ENCODE peak calls at places on chromosome 19, in five cellular contexts. J is psoas muscle, F is spleen, E is cardiac muscle cell, B is small intestine. U is an unnamed sample.

GRCh38 chr19:43554317-43554895 is 20.9 kb downstream of the XRCC1 start:
- DNase-seq in J (no peak), F (peak; percentile 56), E (no peak), B (no peak), U (no peak)

GRCh38 chr19:21749090-21749489 is 18.3 kb downstream of the ZNF100 start:
- DNase-seq in E (no peak), J (no peak), B (no peak), F (no peak), U (no peak)

GRCh38 chr19:31589109-31589508 is 239.9 kb upstream of the TSHZ3 start:
- DNase-seq in J (no peak), F (no peak), E (no peak), B (no peak), U (no peak)

GRCh38 chr19:58352760-58353671 is at the start of gene A1BG:
- DNase-seq in E (no peak), F (no peak), B (no peak), J (no peak), U (no peak)

GRCh38 chr19:10928563-10929401 is at the start of the genes TIMM29 and YIPF2:
- DNase-seq in E (peak; percentile 98), J (peak; percentile 98), F (peak; percentile 96), B (peak; percentile 100), U (peak; percentile 99)

GRCh38 chr19:38182536-38183210 is 41.3 kb downstream of the DPF1 start:
- DNase-seq in J (no peak), E (no peak), F (no peak), B (no peak), U (no peak)

GRCh38 chr19:56751078-56751489 is 79.5 kb upstream of the ZNF835 start:
- DNase-seq in J (no peak), F (no peak), B (no peak), E (no peak), U (peak; percentile 46)

GRCh38 chr19:45693168-45693788 is 812 bp downstream of the QPCTL start:
- DNase-seq in B (peak; percentile 73), J (peak; percentile 89), E (peak; percentile 89), F (peak; percentile 92), U (peak; percentile 84)

GRCh38 chr19:4130635-4131438 is 6.9 kb upstream of the MAP2K2 start:
- DNase-seq in B (peak; percentile 99), E (no peak), J (no peak), F (no peak), U (peak; percentile 82)

GRCh38 chr19:19109601-19110000 is 28.7 kb downstream of the TMEM161A start:
- DNase-seq in J (no peak), F (no peak), E (no peak), B (no peak), U (no peak)

GRCh38 chr19:10686193-10686592 is 15.0 kb upstream of the QTRT1 start:
- DNase-seq in J (no peak), E (no peak), B (no peak), F (no peak), U (no peak)

GRCh38 chr19:58181902-58182576 is 822 bp upstream of the ZNF274 start:
- DNase-seq in F (peak; percentile 81), E (peak; percentile 55), B (peak; percentile 46), J (peak; percentile 65), U (peak; percentile 84)

GRCh38 chr19:7969560-7969949 is 26.1 kb upstream of the TIMM44 start:
- DNase-seq in F (no peak), J (peak; percentile 14), B (no peak), E (no peak), U (no peak)

GRCh38 chr19:7968796-7969559 is 25.5 kb upstream of the TIMM44 start:
- DNase-seq in E (no peak), B (no peak), J (peak; percentile 39), F (no peak), U (no peak)

GRCh38 chr19:7965921-7966665 is 22.6 kb upstream of the TIMM44 start:
- DNase-seq in E (no peak), B (no peak), F (no peak), J (no peak), U (no peak)

GRCh38 chr19:7970716-7971448 is 27.4 kb upstream of the TIMM44 start:
- DNase-seq in E (peak; percentile 71), F (peak; percentile 57), J (peak; percentile 65), B (peak; percentile 46), U (peak; percentile 48)

DNA sequence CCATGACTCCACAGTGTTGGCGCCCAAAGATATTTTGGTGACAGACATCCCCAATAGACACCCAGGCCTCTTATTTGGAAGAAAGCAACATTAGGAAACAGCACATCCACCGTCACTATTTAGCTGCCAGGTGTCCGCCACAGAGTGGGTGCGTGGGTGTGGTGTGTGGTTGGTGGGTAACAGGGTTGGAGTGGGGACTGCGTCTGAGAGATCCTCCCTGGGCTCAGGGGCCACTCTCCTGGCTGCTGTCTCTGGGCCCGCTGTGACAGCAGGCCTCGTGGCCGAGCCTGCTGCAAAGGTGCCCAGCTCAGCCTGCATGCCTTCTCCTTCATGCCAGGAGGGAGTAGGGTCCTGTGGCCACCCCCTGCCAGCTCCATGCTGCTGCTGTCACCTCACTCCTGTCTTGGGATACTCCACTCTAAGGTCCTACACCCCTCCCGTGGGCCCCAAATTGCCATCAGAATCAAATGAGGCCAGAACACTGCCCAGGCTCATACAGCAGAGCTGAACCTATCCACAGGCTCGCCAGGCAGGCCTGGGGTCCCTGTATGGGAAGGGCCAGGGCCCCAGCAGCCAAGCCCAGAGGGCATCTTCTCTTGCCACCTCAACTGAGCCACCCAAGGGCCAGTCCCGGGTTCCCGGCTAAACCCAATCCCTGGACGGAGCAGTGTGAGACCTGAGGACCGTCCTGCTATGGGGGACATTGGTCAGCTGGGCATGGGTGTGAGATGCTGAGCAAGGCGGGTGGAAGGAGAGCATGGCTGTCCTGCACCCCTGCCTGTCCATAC is 24.7 kb upstream of the TIMM44 start:
- DNase-seq in B (no peak), F (no peak), J (peak; percentile 41), E (no peak), U (no peak)
- H3K27ac ChIP-seq in B (no peak overlapping the region), F (no peak overlapping the region), J (no peak overlapping the region), E (no peak overlapping the region), U (no peak overlapping the region)

GRCh38 chr19:49149652-49150105 is 5.5 kb downstream of the HRC start:
- DNase-seq in F (no peak), E (peak; percentile 82), J (peak; percentile 87), B (peak; percentile 63), U (peak; percentile 83)
- H3K27ac ChIP-seq in F (peak overlapping the region; percentile 76), E (peak overlapping the region; percentile 72), J (peak overlapping the region; percentile 99), B (peak overlapping the region; percentile 95), U (peak overlapping the region; percentile 74)

GRCh38 chr19:5914946-5915781 is 1.1 kb downstream of the CAPS start:
- DNase-seq in B (no peak), J (no peak), E (peak; percentile 49), F (no peak), U (no peak)
- H3K27ac ChIP-seq in B (no peak overlapping the region), J (no peak overlapping the region), E (peak overlapping the region; percentile 75), F (no peak overlapping the region), U (no peak overlapping the region)

GRCh38 chr19:2208975-2209374 is 27.2 kb downstream of the PLEKHJ1 start:
- DNase-seq in F (no peak), J (no peak), E (no peak), B (no peak), U (no peak)
- H3K27ac ChIP-seq in F (peak overlapping the region; percentile 21), J (no peak overlapping the region), E (peak overlapping the region; percentile 43), B (no peak overlapping the region), U (no peak overlapping the region)

GRCh38 chr19:18100710-18101109 is 3.1 kb downstream of the MAST3 start:
- DNase-seq in J (no peak), B (peak; percentile 46), F (no peak), E (peak; percentile 73), U (peak; percentile 47)
- H3K27ac ChIP-seq in J (no peak overlapping the region), B (no peak overlapping the region), F (no peak overlapping the region), E (no peak overlapping the region), U (no peak overlapping the region)

GRCh38 chr19:49111218-49111998 is 2.8 kb upstream of the LIN7B start:
- DNase-seq in J (no peak), F (no peak), B (no peak), E (no peak), U (no peak)
- H3K27ac ChIP-seq in J (peak overlapping the region; percentile 28), F (no peak overlapping the region), B (no peak overlapping the region), E (peak overlapping the region; percentile 83), U (no peak overlapping the region)

GRCh38 chr19:6125571-6125989 is 9.9 kb upstream of the ACSBG2 start:
- DNase-seq in B (peak; percentile 85), J (no peak), E (peak; percentile 51), F (no peak), U (peak; percentile 68)

GRCh38 chr19:6127716-6128335 is 7.6 kb upstream of the ACSBG2 start:
- DNase-seq in F (no peak), J (no peak), B (no peak), E (no peak), U (no peak)

GRCh38 chr19:6126335-6126974 is 9.0 kb upstream of the ACSBG2 start:
- DNase-seq in E (peak; percentile 41), J (no peak), B (peak; percentile 54), F (no peak), U (peak; percentile 70)
- H3K27ac ChIP-seq in E (no peak overlapping the region), J (no peak overlapping the region), B (no peak overlapping the region), F (no peak overlapping the region), U (no peak overlapping the region)

GRCh38 chr19:29523568-29523967 is 2.2 kb upstream of the VSTM2B start:
- DNase-seq in J (no peak), E (no peak), B (no peak), F (peak; percentile 25), U (no peak)
- H3K27ac ChIP-seq in J (no peak overlapping the region), E (no peak overlapping the region), B (no peak overlapping the region), F (no peak overlapping the region), U (no peak overlapping the region)

GRCh38 chr19:46931197-46931596 is 70.4 kb downstream of the ARHGAP35 start:
- DNase-seq in B (no peak), E (no peak), F (no peak), J (no peak), U (no peak)

GRCh38 chr19:46932346-46932745 is 71.5 kb downstream of the ARHGAP35 start:
- DNase-seq in B (no peak), J (no peak), F (no peak), E (no peak), U (no peak)

GRCh38 chr19:46935066-46935663 is 74.4 kb downstream of the ARHGAP35 start:
- DNase-seq in B (peak; percentile 32), E (no peak), F (no peak), J (no peak), U (no peak)
- H3K27ac ChIP-seq in B (peak overlapping the region; percentile 78), E (peak overlapping the region; percentile 48), F (peak overlapping the region; percentile 70), J (no peak overlapping the region), U (no peak overlapping the region)

GRCh38 chr19:39937094-39937493 is 2.7 kb upstream of the FCGBP start:
- DNase-seq in E (no peak), J (no peak), F (no peak), B (no peak), U (no peak)

GRCh38 chr19:39936020-39936419 is 1.6 kb upstream of the FCGBP start:
- DNase-seq in B (peak; percentile 63), J (no peak), F (no peak), E (no peak), U (peak; percentile 41)

GRCh38 chr19:39937792-39938191 is 3.4 kb upstream of the FCGBP start:
- DNase-seq in J (no peak), F (no peak), B (no peak), E (no peak), U (no peak)

GRCh38 chr19:39935262-39935661 is 828 bp upstream of the FCGBP start:
- DNase-seq in E (no peak), B (no peak), F (no peak), J (no peak), U (no peak)

DNA sequence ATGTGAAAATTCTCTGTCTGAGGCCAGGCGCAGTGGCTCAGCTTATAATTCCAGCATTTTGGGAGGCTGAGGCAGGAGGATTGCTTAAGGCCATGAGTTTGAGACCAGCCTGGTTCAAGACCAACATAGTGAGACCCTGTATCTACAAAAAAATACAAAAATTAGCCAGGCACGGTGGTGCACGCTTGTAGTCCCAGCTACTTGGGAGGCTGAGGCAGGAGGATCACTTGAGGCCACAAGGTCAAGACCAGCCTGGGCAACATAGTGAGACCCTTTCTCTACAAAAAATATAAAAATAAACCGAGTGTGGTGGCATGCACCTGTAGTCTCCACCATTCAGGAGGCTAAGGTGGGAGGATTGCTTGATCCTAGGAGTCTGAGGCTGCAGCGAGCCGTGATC is 2.2 kb upstream of the FCGBP start:
- DNase-seq in B (no peak), E (no peak), J (no peak), F (no peak), U (no peak)
- H3K27ac ChIP-seq in B (peak overlapping the region; percentile 30), E (no peak overlapping the region), J (no peak overlapping the region), F (peak overlapping the region; percentile 22), U (no peak overlapping the region)